ENCODE peak calls at places on chromosomes 6 and 20, in five cellular contexts. Z is SK-N-SH, P is GM12878, R is H1, W is K562. B is an unnamed sample.

GRCh38 chr6:128350416-128351254 is 169.8 kb downstream of the PTPRK start:
- DNase-seq in R (no peak), Z (no peak), P (no peak), W (no peak), B (no peak)

GRCh38 chr6:109008537-109008950 is 86.1 kb downstream of the SESN1 start:
- DNase-seq in Z (no peak), R (no peak), P (no peak), W (no peak), B (no peak)

GRCh38 chr20:50510706-50511401 is 671 bp downstream of the PTPN1 start:
- DNase-seq in Z (no peak), P (no peak), W (peak), R (no peak), B (no peak)

GRCh38 chr20:60050193-60050960 is 92.2 kb downstream of the CDH26 start:
- DNase-seq in W (peak), Z (no peak), P (no peak), R (peak), B (no peak)

GRCh38 chr20:36821964-36822437 is 48.4 kb upstream of the DSN1 start:
- DNase-seq in R (no peak), Z (no peak), P (no peak), W (peak), B (no peak)

GRCh38 chr6:37516076-37516919 is 16.6 kb upstream of the CCDC167 start:
- DNase-seq in P (peak), Z (peak), W (no peak), R (no peak), B (peak)

GRCh38 chr20:37775200-37775599 is 81.4 kb downstream of the CTNNBL1 start:
- DNase-seq in P (no peak), R (no peak), Z (no peak), W (no peak), B (no peak)

GRCh38 chr6:138237463-138237862 is 19.2 kb upstream of the PBOV1 start:
- DNase-seq in R (no peak), Z (no peak), P (no peak), W (no peak), B (no peak)

GRCh38 chr6:28446818-28447511 is 3.7 kb upstream of the ZSCAN23 start:
- DNase-seq in Z (peak), P (no peak), W (no peak), R (no peak), B (no peak)

GRCh38 chr20:8749986-8750385 is 318.9 kb upstream of the PLCB4 start:
- DNase-seq in Z (no peak), W (no peak), P (no peak), R (no peak), B (no peak)

GRCh38 chr6:47970826-47971225 is 140.2 kb downstream of the PTCHD4 start:
- DNase-seq in R (no peak), W (no peak), Z (no peak), P (no peak), B (no peak)

GRCh38 chr6:22526753-22527152 is 42.6 kb upstream of the HDGFL1 start:
- DNase-seq in P (no peak), R (no peak), W (no peak), Z (no peak), B (no peak)

GRCh38 chr6:154447929-154448328 is 62.6 kb downstream of the CNKSR3 start:
- DNase-seq in P (no peak), Z (peak), W (no peak), R (no peak), B (no peak)

GRCh38 chr6:64227868-64228267 is 592.3 kb downstream of the PHF3 start:
- DNase-seq in P (no peak), Z (no peak), R (no peak), W (no peak), B (no peak)

GRCh38 chr20:25338112-25339023 is 52.3 kb downstream of the ABHD12 start:
- DNase-seq in R (no peak), P (no peak), Z (no peak), W (no peak), B (no peak)

GRCh38 chr6:20113649-20114224 is 98.5 kb downstream of the MBOAT1 start:
- DNase-seq in R (no peak), Z (no peak), W (no peak), P (no peak), B (no peak)

GRCh38 chr20:57496592-57496991 is 28.3 kb downstream of the CTCFL start:
- DNase-seq in Z (no peak), W (no peak), P (no peak), R (no peak), B (no peak)

GRCh38 chr20:57498425-57499400 is 26.2 kb downstream of the CTCFL start:
- DNase-seq in R (no peak), Z (peak), W (no peak), P (no peak), B (no peak)

GRCh38 chr20:57495978-57496377 is 29.0 kb downstream of the CTCFL start:
- DNase-seq in R (no peak), P (no peak), Z (no peak), W (no peak), B (no peak)

DNA sequence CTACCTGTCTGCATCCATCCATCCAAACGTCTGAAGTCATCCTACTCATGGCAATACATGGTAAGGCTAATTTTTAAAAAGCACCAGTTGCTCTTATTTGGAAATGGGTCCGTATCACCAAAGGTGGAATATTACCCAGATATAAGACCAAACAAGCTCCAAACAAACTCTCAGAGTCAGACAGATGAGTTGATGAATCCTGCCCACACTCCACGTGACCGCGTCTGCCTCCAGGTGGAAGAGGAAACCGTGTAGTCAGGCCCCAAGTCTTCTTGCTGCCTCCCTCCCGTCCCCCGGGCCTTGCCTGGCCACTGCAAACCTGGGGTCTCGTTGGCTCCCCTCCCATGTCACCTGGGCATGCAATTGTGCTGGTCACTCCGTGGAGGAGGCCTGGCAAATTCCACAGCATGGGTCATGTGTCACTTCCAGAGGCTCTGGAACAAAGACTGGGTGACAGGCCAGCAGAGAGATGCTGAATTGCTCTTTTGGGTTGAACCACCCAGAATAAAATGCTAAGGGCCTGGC is 31.8 kb downstream of the CTCFL start:
- DNase-seq in W (no peak), Z (no peak), R (no peak), P (no peak), B (no peak)
- TF ChIP-seq TAF1 in W (no peak), Z (no peak), R (no peak), P (no peak), B (no peak)

DNA sequence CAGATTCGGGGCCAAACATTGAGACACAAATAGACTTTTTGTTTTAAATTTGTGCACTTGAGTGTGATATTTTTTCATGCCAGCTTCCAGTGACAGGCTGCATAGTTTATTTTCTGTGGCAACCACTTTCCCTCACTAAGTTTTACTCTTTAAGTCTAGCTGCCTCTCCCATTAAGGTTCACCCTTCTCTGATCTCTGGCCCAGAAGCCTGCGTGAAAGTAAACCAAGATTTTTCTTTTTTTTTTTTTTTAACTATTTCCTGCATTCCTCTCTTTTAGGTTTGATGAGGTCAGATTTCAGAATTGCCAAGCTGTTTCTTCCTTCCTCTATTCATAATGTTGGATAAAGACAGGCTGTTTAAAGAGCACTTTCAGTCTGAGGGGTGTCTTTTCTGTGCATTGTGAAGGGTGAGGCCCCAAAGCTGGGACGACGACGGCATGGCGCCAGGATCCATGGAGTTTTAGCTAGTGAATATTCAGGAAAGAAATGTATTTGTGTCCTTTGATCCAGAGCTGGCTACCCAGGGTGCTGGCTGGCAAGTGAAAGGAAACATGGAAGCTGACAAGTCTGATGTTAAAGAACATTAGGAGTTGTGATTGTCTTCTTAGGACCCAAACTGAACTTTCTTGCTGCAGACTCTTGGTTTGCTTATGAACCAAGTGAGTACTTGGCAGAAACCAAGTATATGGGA is 50.7 kb downstream of the DOK5 start:
- DNase-seq in Z (no peak), P (no peak), W (no peak), R (no peak), B (no peak)
- TF ChIP-seq TAF1 in Z (no peak), P (no peak), W (no peak), R (no peak), B (no peak)

GRCh38 chr6:131756039-131756438 is 45.2 kb upstream of the CTAGE9 start:
- DNase-seq in P (no peak), R (no peak), W (no peak), Z (no peak), B (no peak)

GRCh38 chr6:131754715-131755567 is 44.1 kb upstream of the CTAGE9 start:
- DNase-seq in W (no peak), R (no peak), P (no peak), Z (no peak), B (no peak)

GRCh38 chr6:131754088-131754487 is 43.3 kb upstream of the CTAGE9 start:
- DNase-seq in Z (no peak), P (no peak), R (no peak), W (no peak), B (no peak)

GRCh38 chr6:131758920-131759319 is 48.1 kb upstream of the CTAGE9 start:
- DNase-seq in W (no peak), P (no peak), Z (no peak), R (no peak), B (no peak)

GRCh38 chr6:131755597-131755996 is 44.8 kb upstream of the CTAGE9 start:
- DNase-seq in W (no peak), P (no peak), Z (no peak), R (no peak), B (no peak)
- TF ChIP-seq TAF1 in W (no peak), P (no peak), Z (no peak), R (no peak), B (no peak)

DNA sequence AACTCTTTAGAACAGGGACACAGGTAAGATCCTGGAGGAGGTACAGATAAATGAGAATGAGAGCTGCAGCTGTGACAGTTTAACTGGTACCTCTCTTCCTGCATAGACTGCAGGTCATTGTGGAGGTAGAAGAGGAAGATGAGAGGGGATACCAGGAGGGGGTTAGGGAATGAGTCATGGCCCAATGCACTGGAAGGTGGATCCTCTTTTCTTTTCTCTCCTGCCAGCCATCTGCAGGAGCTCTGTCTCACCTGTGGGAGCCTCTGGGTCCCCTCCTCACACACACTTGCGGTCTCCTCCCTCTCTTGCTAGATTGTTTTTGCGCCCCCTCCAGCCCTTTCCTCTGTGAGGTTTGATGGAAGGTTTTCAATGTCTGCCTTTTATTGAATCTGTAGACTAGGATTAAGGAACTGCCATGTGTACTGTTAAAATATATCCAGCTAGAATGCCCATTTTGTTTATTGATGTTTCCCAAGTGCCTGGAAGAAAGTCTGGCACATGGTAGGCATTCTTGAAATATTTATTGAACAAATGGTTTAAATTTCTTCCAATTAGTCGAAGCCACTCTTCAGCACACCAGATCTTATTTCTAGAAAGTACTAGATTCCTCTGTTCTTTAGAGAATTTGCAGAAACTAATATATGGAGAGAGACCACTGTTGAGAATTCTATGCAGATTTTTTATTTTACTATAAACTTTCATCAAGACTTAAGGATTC is 13.0 kb downstream of the C6orf163 start:
- DNase-seq in W (no peak), R (no peak), Z (no peak), P (no peak), B (no peak)
- TF ChIP-seq TAF1 in W (no peak), R (no peak), Z (no peak), P (no peak), B (no peak)

GRCh38 chr20:10002871-10003270 is 31.9 kb upstream of the ANKEF1 start:
- DNase-seq in P (no peak), Z (no peak), W (no peak), R (no peak), B (no peak)
- TF ChIP-seq TAF1 in P (no peak), Z (no peak), W (no peak), R (no peak), B (no peak)

DNA sequence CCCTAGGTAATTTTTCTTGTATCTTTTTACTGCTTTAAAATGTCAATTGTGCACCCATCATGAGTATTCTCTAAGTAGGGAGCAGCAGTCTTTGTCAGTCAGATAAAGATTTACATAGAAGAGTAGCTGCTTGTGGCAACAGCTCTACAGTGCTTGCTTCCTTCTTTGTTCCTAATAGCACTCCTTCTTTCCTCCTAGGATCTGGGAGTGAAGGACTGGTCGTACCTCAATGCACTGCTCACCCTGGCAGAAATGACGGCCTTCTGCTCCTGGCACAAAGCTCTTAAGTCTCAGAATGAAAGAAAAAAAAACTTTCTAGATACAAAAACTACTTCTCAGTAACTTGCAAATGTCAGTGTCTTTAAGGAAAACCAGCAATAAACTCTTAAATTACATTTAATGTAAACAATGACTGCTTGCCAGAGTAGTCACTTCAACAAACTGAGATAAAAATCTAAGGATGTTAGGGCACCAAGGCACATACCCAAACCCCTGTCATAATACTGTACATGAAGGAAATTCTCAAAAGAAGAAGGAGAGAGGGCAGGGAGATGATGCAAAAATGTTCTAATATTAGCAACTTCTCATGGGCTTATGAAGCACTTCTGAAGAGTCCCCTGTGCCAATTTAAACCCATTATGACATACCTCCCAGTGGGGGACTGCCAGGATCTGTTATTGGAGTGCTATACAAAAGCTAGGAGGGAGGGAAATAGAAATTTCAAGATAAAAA is 34.0 kb downstream of the NCOA6 start:
- DNase-seq in P (no peak), W (no peak), R (no peak), Z (no peak), B (no peak)
- TF ChIP-seq TAF1 in P (no peak), W (no peak), R (no peak), Z (no peak), B (no peak)

GRCh38 chr6:134078166-134078565 is 25.7 kb upstream of the SLC2A12 start:
- DNase-seq in W (no peak), R (no peak), P (no peak), Z (no peak), B (no peak)

GRCh38 chr6:134077301-134077700 is 24.9 kb upstream of the SLC2A12 start:
- DNase-seq in Z (no peak), W (peak), R (no peak), P (no peak), B (no peak)

GRCh38 chr6:134071876-134072275 is 19.5 kb upstream of the SLC2A12 start:
- DNase-seq in W (no peak), R (no peak), P (no peak), Z (no peak), B (no peak)

GRCh38 chr6:134073156-134073555 is 20.7 kb upstream of the SLC2A12 start:
- DNase-seq in R (no peak), P (no peak), Z (no peak), W (no peak), B (no peak)

DNA sequence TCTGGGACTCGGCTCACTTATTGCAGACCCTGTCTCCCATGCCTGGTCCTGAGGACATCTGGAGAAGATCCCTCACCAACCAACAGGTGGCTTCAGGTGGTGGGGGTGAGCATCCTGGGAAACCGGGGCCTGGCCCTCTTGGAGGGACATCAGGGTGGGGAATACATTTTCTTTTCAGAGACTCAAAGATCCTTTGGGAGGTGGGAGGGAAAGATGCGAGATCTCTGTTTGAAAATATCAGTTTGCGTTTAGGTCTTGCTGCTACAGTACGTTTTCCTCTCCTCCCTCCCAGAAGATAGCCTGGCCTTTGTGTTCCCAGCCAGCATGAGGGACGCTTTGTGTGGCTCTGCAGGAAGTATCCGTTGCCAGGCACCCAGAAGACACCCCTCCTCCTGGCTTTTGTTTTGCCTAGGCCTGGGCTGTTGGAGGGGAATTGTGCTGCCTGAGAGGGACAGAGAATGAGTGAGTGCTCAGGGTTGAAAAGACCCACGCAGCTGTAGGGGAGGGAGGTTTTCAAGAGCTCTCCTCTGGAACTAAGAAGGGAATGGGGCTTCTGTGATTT is 21.8 kb upstream of the SLC2A12 start:
- DNase-seq in P (no peak), W (no peak), Z (no peak), R (peak), B (no peak)
- TF ChIP-seq TAF1 in P (no peak), W (no peak), Z (no peak), R (peak), B (no peak)

DNA sequence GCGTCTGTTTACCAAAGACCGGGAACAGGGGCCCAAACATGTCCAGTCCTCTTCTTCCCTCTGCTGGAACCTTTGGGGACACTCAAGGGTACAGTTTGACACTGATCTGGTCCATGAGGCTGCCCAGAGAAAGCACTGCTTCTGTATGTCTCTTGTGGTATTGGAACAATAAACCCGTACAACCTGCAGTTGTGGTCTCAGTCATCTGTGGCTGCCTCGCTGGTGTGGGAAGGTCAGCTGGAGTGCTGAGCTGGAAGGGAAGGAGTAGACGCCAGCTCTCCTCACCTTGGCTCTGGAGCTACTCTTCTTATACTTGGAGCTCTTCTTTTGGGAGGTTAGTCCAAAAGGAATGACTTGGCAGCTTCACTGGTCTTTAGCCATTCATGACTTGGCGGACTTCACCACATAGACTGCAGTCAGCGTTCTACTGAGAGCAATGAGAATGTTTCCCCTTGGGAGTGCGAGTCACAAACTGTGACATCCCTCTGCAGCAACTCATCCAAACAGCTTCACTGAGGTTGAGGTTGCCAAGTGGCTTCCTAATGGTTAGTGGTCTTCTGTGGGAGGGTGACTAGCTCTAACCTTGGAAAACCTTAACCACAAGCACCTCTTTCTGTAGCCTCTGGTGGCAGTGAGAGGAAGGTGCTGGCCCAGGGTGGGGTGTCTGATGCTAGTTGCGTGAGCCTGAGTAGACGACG is 81.2 kb downstream of the ASXL1 start:
- DNase-seq in R (no peak), P (no peak), W (peak), Z (no peak), B (no peak)
- TF ChIP-seq TAF1 in R (no peak), P (no peak), W (no peak), Z (no peak), B (no peak)

B was measured in GM12891.